ENCODE peak calls at places on chromosome 13, in eight cellular contexts. N is activated naive CD4-positive, alpha-beta T cell treated with anti-CD3 and anti-CD28 coated beads, Interleukin-2, amount 50 U/mL, for 16 hours; R is substantia nigra; G is activated T-helper 1 cell treated with Interleukin-2 at 50 U/mL for 16 hours; F is ascending aorta; X is heart left ventricle; K is islet precursor cell; A is HEK293T. W is an unnamed sample.

GRCh38 chr13:89966524-89966923 is 1381.0 kb upstream of the MIR17HG start:
- DNase-seq in X (no peak), N (no peak), R (no peak), A (no peak), F (no peak), K (no peak), G (no peak), W (no peak)

GRCh38 chr13:110855363-110855762 is 59.5 kb downstream of the ANKRD10 start:
- DNase-seq in F (no peak), R (no peak), X (no peak), A (no peak), G (no peak), K (no peak), N (no peak), W (no peak)

GRCh38 chr13:24709186-24709913 is 29.1 kb downstream of the ATP12A start:
- DNase-seq in K (no peak), N (peak), X (no peak), F (peak), A (no peak), G (peak), R (no peak), W (no peak)

GRCh38 chr13:25455146-25455545 is 83.4 kb downstream of the ATP8A2 start:
- DNase-seq in X (no peak), K (no peak), G (no peak), N (no peak), A (no peak), R (no peak), F (no peak), W (no peak)

GRCh38 chr13:110575322-110576069 is 14.0 kb upstream of the RAB20 start:
- DNase-seq in G (no peak), A (no peak), K (peak), R (no peak), X (no peak), F (no peak), N (no peak), W (no peak)

GRCh38 chr13:43284162-43284561 is 260.8 kb downstream of the DNAJC15 start:
- DNase-seq in G (no peak), X (no peak), F (no peak), R (no peak), N (no peak), A (no peak), K (no peak), W (peak)

GRCh38 chr13:33392794-33393371 is 107.3 kb upstream of the STARD13 start:
- DNase-seq in X (no peak), R (no peak), K (no peak), N (no peak), G (no peak), A (no peak), F (no peak), W (no peak)

GRCh38 chr13:113083402-113084061 is 22.1 kb upstream of the F7 start:
- DNase-seq in N (no peak), F (no peak), R (peak), G (no peak), X (peak), A (no peak), K (no peak), W (no peak)

GRCh38 chr13:98285852-98286594 is 109.0 kb upstream of the RNF113B start:
- DNase-seq in R (no peak), N (no peak), F (no peak), X (no peak), A (no peak), G (no peak), K (no peak), W (no peak)

GRCh38 chr13:20702945-20703784 is at the start of gene IL17D:
- DNase-seq in F (no peak), K (peak), A (peak), G (no peak), R (no peak), X (no peak), N (peak), W (peak)

W was measured in adipocyte.